ENCODE peak calls at places on chromosomes 4 and X, in six cellular contexts. A is aorta, P is right cardiac atrium, M is lung, H is PC-3, B is tibial artery. Q is an unnamed sample.

GRCh38 chr4:83781434-83781833 is 245.5 kb downstream of the GPAT3 start:
- DNase-seq in A (no peak), P (no peak), M (no peak), H (no peak), B (no peak), Q (no peak)

GRCh38 chr4:132085105-132085504 is 1064.0 kb upstream of the PCDH10 start:
- DNase-seq in A (no peak), P (no peak), M (no peak), H (no peak), B (no peak), Q (no peak)

GRCh38 chr4:172725581-172725980 is 443.0 kb upstream of the GALNT7 start:
- DNase-seq in A (no peak), P (no peak), M (no peak), H (peak), B (no peak), Q (no peak)

GRCh38 chr4:93829531-93830089 is 1.1 kb downstream of the ATOH1 start:
- DNase-seq in A (no peak), P (no peak), M (no peak), H (no peak), B (no peak), Q (no peak)

GRCh38 chr4:148293571-148293970 is 148.6 kb downstream of the NR3C2 start:
- DNase-seq in A (no peak), P (no peak), M (no peak), H (no peak), B (no peak), Q (no peak)

GRCh38 chr4:148203056-148203898 is 238.9 kb downstream of the NR3C2 start:
- DNase-seq in A (no peak), P (no peak), M (no peak), H (no peak), B (no peak), Q (no peak)

GRCh38 chrX:51257490-51257889 is 75.1 kb upstream of the NUDT10 start:
- DNase-seq in A (no peak), P (no peak), M (no peak), H (no peak), B (no peak), Q (no peak)

GRCh38 chr4:53937327-53937726 is 127.1 kb downstream of the CHIC2 start:
- DNase-seq in A (no peak), P (no peak), M (no peak), H (no peak), B (no peak), Q (no peak)

GRCh38 chrX:110315541-110315940 is 2.3 kb downstream of the AMMECR1 start:
- DNase-seq in A (no peak), P (no peak), M (no peak), H (no peak), B (no peak), Q (no peak)

GRCh38 chrX:134423606-134424005 is 36.4 kb upstream of the HPRT1 start:
- DNase-seq in A (no peak), P (no peak), M (no peak), H (peak), B (no peak), Q (no peak)

DNA sequence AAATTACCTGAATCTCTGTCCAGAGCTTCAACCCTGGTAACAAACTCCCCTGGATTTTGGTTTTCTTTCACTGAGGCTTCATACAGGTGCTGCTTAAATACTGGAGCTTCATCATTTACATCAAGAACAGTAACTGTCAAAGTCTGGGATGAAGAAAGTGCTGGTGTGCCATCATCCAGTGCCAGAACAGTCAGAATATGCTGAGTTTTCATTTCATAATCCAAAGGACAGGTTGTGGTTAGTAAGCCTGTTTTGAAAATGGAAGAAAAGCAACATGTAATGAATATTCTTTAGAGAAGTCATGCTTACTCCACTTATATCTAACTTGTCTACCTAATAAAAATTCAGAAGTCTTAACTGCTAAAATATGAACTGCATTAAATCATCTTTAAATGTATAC is 175.9 kb downstream of the DCHS2 start:
- DNase-seq in A (no peak), P (no peak), M (no peak), H (no peak), B (no peak), Q (no peak)
- H3K27ac ChIP-seq in A (no peak), P (no peak), M (no peak), H (no peak), B (no peak), Q (no peak)

GRCh38 chrX:155022587-155022986 is at the start of gene F8:
- DNase-seq in A (no peak), P (no peak), M (no peak), H (no peak), B (no peak), Q (no peak)

GRCh38 chrX:155026420-155026726 is 271 bp upstream of the FUNDC2 start:
- DNase-seq in A (no peak), P (no peak), M (no peak), H (no peak), B (no peak), Q (no peak)

GRCh38 chrX:155026727-155027508 is at the start of gene FUNDC2:
- DNase-seq in A (peak), P (peak), M (peak), H (peak), B (peak), Q (peak)

GRCh38 chrX:155027509-155028066 is 944 bp downstream of the FUNDC2 start:
- DNase-seq in A (no peak), P (no peak), M (no peak), H (peak), B (no peak), Q (no peak)

DNA sequence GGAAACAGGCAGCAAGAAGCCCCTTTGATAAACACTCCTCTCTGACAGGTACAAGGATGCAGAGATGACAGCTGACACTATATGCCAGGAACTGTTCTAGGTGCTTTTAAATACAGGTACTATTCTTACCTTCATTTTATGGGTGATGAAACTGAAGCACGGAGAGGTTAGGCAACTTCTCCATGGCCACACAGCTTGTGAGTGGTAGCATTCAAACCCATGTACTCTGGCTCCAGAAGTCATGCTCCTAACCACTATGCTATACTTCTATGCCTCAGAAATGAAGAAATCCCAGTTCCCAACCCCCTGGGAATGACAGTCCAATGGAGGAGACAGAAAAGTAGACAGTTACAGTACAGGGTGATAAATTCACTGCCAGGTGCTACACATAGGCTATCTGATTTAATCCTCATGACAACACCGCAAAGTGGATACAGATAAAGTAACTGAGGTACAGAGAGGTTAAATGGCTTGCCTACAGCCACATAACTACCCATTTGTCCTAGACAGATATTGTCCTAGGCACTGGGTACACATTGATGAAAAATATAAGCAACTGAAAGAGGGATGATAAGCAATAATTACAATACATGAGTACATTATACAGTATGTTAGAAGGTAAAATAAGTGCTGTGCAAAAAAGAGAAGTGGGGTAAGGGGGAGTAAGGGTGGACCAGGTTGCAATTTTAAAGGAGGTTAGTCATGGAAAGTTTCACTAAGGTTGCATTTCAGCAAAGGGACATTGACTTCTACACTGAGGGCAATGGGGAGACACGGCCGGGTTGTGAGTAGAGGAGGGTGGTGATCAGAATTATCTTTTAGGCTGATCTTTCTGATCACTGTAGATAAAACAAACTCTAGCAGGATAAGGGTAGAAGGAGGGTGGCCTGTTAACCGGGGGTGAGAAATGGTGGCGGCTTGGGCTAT is 1.6 kb upstream of the F8 start:
- DNase-seq in A (no peak), P (no peak), M (no peak), H (no peak), B (no peak), Q (no peak)
- H3K27ac ChIP-seq in A (no peak), P (no peak), M (no peak), H (no peak), B (no peak), Q (no peak)

GRCh38 chr4:55397024-55397520 is 1.3 kb downstream of the TMEM165 start:
- DNase-seq in A (no peak), P (peak), M (no peak), H (peak), B (no peak), Q (peak)

GRCh38 chr4:55396305-55397023 is 707 bp downstream of the TMEM165 start:
- DNase-seq in A (peak), P (peak), M (peak), H (peak), B (peak), Q (peak)

GRCh38 chr4:55395218-55395528 is 584 bp upstream of the TMEM165 start:
- DNase-seq in A (no peak), P (no peak), M (no peak), H (no peak), B (no peak), Q (no peak)

GRCh38 chr4:55395529-55396304 is at the start of gene TMEM165:
- DNase-seq in A (peak), P (peak), M (peak), H (peak), B (peak), Q (peak)

DNA sequence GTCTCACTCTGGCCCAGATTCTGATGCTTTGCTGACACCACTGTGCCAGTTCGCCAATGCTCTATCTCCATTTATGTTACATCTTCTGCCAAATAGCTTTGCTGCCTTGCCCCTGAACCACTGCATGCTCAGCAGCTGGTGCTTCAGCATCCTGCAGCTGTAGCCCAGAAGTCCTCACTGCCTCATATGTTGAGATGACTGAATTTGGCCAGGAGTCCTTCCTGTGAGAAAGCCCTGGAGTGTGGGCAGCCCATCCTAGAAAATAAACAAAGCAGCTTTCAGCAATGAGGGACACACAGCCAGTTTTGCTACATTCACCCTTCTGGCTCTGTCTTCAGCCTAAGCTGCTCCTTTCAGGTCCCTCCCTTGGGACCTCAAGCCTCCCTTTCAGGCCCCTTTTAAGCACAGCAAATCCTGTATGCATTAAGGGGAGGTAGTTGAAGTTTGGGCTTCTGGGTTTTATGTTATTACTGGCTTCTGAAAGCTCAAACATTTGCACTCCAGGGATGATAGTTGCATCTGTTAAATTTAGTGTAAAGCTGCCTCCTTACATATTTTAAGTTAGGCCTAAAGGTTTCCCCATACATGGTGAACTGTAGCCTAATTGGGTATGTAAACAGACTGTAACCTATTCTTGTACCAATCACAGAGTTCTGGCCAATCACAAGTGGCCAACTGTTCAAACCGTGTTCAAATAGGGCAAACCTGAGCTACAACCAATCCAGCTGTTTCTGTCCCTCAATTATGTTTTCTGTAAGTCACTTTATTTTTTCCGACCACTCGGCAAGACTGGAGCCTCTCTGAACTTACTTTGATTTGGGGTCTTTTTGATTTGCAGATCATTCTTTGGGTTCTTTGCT is 2.1 kb upstream of the TMEM165 start:
- DNase-seq in A (no peak), P (no peak), M (no peak), H (peak), B (no peak), Q (no peak)
- H3K27ac ChIP-seq in A (no peak), P (no peak), M (no peak), H (peak), B (no peak), Q (no peak)

GRCh38 chr4:55345054-55345453 is 988 bp upstream of the SRD5A3 start:
- DNase-seq in A (no peak), P (no peak), M (peak), H (no peak), B (no peak), Q (no peak)
- H3K27ac ChIP-seq in A (no peak), P (no peak), M (no peak), H (no peak), B (peak), Q (no peak)

GRCh38 chr4:22345678-22346077 is 170.2 kb downstream of the ADGRA3 start:
- DNase-seq in A (no peak), P (no peak), M (no peak), H (no peak), B (no peak), Q (no peak)

GRCh38 chr4:22345055-22345454 is 170.8 kb downstream of the ADGRA3 start:
- DNase-seq in A (no peak), P (no peak), M (no peak), H (no peak), B (no peak), Q (no peak)

GRCh38 chr4:22343606-22344005 is 172.3 kb downstream of the ADGRA3 start:
- DNase-seq in A (no peak), P (no peak), M (no peak), H (no peak), B (no peak), Q (no peak)

DNA sequence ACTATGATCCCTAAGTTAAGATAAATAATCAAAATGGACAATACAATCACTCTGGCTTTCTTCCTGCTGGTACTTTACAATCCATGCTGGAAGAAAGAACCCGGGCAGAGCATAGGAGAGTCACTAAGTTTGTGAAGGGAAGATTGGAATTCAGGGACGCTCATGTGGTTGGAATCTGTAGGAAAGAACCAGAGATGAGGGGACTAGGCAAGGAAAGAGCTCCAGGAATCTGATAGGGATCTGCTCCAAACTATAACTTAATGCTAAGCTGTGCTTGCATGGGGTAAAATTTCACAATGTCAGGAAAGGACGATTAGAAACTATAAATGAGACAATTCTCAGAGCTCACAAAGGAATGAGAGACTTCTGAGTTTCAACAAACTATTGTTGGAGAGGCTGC is 167.5 kb downstream of the ADGRA3 start:
- DNase-seq in A (no peak), P (no peak), M (no peak), H (no peak), B (no peak), Q (no peak)
- H3K27ac ChIP-seq in A (no peak), P (no peak), M (no peak), H (no peak), B (no peak), Q (no peak)

GRCh38 chr4:126850286-126850685 is 782.5 kb upstream of the INTU start:
- DNase-seq in A (no peak), P (no peak), M (no peak), H (peak), B (no peak), Q (no peak)
- H3K27ac ChIP-seq in A (no peak), P (no peak), M (no peak), H (peak), B (no peak), Q (no peak)

DNA sequence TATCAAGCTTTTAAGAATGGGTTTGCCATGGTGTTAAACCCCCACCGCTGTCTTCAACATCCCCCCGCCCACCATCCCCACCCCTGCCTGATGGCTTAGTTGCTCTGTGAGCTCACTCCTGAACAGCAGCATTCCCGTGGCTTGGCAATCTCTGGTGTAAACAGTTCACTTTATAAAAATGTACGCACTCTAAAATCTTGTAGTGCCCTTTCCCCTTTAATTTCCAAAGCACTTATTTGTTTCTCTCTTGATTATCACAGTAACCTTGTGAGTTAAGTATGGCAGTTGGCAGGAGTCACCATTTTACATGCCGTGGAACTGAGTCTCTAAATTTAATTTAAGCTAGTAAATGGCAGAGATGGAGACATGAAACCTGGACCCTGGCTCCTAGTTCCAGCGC is 123.0 kb downstream of the AFF1 start:
- DNase-seq in A (no peak), P (no peak), M (no peak), H (peak), B (no peak), Q (no peak)
- H3K27ac ChIP-seq in A (peak), P (peak), M (peak), H (peak), B (peak), Q (peak)

DNA sequence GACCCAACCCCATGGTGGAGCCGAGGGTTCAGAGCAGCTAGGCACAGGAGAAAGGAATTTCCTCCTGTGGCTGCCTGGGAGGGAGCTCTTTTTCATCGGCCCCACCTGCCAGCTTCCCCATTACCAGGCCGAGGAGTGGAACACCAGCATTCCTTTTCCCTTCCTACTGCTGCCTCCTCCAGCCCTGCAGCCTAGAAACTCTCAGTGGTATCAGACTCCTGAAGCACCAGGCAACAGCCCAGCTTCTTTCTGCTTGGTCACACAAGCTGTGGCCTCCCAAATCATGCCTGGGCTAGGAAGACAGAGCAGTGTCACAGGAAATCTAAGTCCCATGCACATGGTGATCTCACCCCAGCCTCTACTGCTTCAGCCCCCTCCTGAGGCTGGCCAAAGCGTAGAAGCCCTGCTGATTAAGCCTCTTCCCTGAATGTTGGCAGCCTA is 30.1 kb downstream of the RTL5 start:
- DNase-seq in A (no peak), P (no peak), M (no peak), H (no peak), B (no peak), Q (no peak)
- H3K27ac ChIP-seq in A (no peak), P (no peak), M (peak), H (no peak), B (no peak), Q (no peak)